ENCODE peak calls at places on chromosomes 5 and 9, in five cellular contexts. J is NCI-H1930; L is EL; T is H9; U is stimulated activated CD4-positive, alpha-beta T cell treated with anti-CD3 and anti-CD28 coated beads, Interleukin-1b, Interleukin-23, amount 100 ng/mL, for 48 hours. W is an unnamed sample.

GRCh38 chr9:130378875-130379648 is 65.7 kb upstream of the ASS1 start:
- DNase-seq in J (no peak), L (no peak), T (no peak), U (no peak), W (no peak)

GRCh38 chr5:86986837-86987236 is 280.8 kb upstream of the RASA1 start:
- DNase-seq in J (no peak), L (no peak), T (no peak), U (no peak), W (no peak)

GRCh38 chr5:148535190-148535589 is 119.1 kb downstream of the HTR4 start:
- DNase-seq in J (no peak), L (no peak), T (no peak), U (no peak), W (no peak)

GRCh38 chr5:110916373-110917049 is 155.0 kb upstream of the TSLP start:
- DNase-seq in J (no peak), L (peak), T (no peak), U (no peak), W (peak)

GRCh38 chr5:65727491-65728156 is 5.6 kb downstream of the NLN start:
- DNase-seq in J (no peak), L (no peak), T (no peak), U (no peak), W (no peak)

GRCh38 chr5:115319007-115319406 is 22.6 kb upstream of the CCDC112 start:
- DNase-seq in J (no peak), L (no peak), T (no peak), U (no peak), W (no peak)

GRCh38 chr5:38595149-38595725 is 38.8 kb upstream of the LIFR start:
- DNase-seq in J (no peak), L (peak), T (no peak), U (no peak), W (peak)

GRCh38 chr5:134131578-134132350 is 17.3 kb downstream of the TCF7 start:
- DNase-seq in J (no peak), L (no peak), T (no peak), U (no peak), W (no peak)

GRCh38 chr5:133539818-133540217 is 72.5 kb downstream of the FSTL4 start:
- DNase-seq in J (no peak), L (no peak), T (no peak), U (no peak), W (no peak)

GRCh38 chr5:138574744-138575193 is 432 bp downstream of the HSPA9 start:
- DNase-seq in J (no peak), L (no peak), T (no peak), U (no peak), W (no peak)

GRCh38 chr9:129823163-129823933 is 588 bp downstream of the TOR1A start:
- DNase-seq in J (no peak), L (peak), T (peak), U (no peak), W (peak)

GRCh38 chr5:111223086-111223789 is 946 bp upstream of the CAMK4 start:
- DNase-seq in J (no peak), L (no peak), T (no peak), U (no peak), W (no peak)

GRCh38 chr5:174235226-174235992 is 189.9 kb downstream of the NSG2 start:
- DNase-seq in J (no peak), L (no peak), T (no peak), U (no peak), W (no peak)

GRCh38 chr9:128160603-128160987 is 530 bp downstream of the BBLN start:
- DNase-seq in J (no peak), L (peak), T (no peak), U (peak), W (peak)

GRCh38 chr5:100794844-100795243 is 108.2 kb downstream of the ST8SIA4 start:
- DNase-seq in J (no peak), L (no peak), T (no peak), U (no peak), W (no peak)

GRCh38 chr5:159838551-159839222 is 77.6 kb upstream of the ADRA1B start:
- DNase-seq in J (no peak), L (no peak), T (no peak), U (no peak), W (no peak)

GRCh38 chr5:96142786-96143434 is 181.3 kb upstream of the ELL2 start:
- DNase-seq in J (no peak), L (peak), T (no peak), U (no peak), W (peak)

GRCh38 chr5:79935992-79936643 is 54.9 kb downstream of the MTX3 start:
- DNase-seq in J (no peak), L (no peak), T (no peak), U (no peak), W (peak)

GRCh38 chr5:134510970-134511795 is 14.3 kb upstream of the JADE2 start:
- DNase-seq in J (no peak), L (peak), T (peak), U (peak), W (no peak)

GRCh38 chr9:89390068-89390555 is 71.8 kb downstream of the SECISBP2 start:
- DNase-seq in J (no peak), L (no peak), T (no peak), U (no peak), W (no peak)

GRCh38 chr5:169914766-169915165 is 65.5 kb downstream of the INSYN2B start:
- DNase-seq in J (no peak), L (peak), T (peak), U (no peak), W (peak)

GRCh38 chr9:135156525-135157510 is 69.3 kb downstream of the OLFM1 start:
- DNase-seq in J (no peak), L (peak), T (peak), U (peak), W (peak)

GRCh38 chr5:1399737-1400136 is 45.5 kb downstream of the SLC6A3 start:
- DNase-seq in J (no peak), L (no peak), T (no peak), U (no peak), W (no peak)

GRCh38 chr9:115393976-115394775 is 276.2 kb upstream of the TNC start:
- DNase-seq in J (no peak), L (peak), T (no peak), U (no peak), W (no peak)

GRCh38 chr5:172114875-172115422 is 73.1 kb downstream of the STK10 start:
- DNase-seq in J (no peak), L (no peak), T (peak), U (peak), W (no peak)

GRCh38 chr9:89433826-89434225 is 64.1 kb downstream of the SEMA4D start:
- DNase-seq in J (no peak), L (peak), T (no peak), U (no peak), W (peak)

GRCh38 chr5:116271432-116271831 is 186.6 kb downstream of the COMMD10 start:
- DNase-seq in J (no peak), L (peak), T (no peak), U (no peak), W (no peak)

GRCh38 chr5:72892846-72893245 is 63.0 kb upstream of the FCHO2 start:
- DNase-seq in J (no peak), L (no peak), T (no peak), U (no peak), W (no peak)

GRCh38 chr5:80002677-80003076 is 11.6 kb upstream of the MTX3 start:
- DNase-seq in J (no peak), L (no peak), T (no peak), U (no peak), W (no peak)

GRCh38 chr5:102638912-102639652 is 116.0 kb upstream of the PAM start:
- DNase-seq in J (no peak), L (no peak), T (no peak), U (no peak), W (no peak)

GRCh38 chr5:148290271-148291195 is 21.7 kb upstream of the SPINK7 start:
- DNase-seq in J (no peak), L (peak), T (peak), U (no peak), W (no peak)

GRCh38 chr5:60929024-60929423 is 15.8 kb downstream of the ERCC8 start:
- DNase-seq in J (no peak), L (no peak), T (no peak), U (no peak), W (no peak)

GRCh38 chr5:131263648-131264452 is at the start of gene CDC42SE2:
- DNase-seq in J (peak), L (peak), T (peak), U (peak), W (peak)

GRCh38 chr9:36876056-36876455 is 158.0 kb downstream of the PAX5 start:
- DNase-seq in J (no peak), L (no peak), T (no peak), U (no peak), W (no peak)

GRCh38 chr9:73773896-73774295 is 622.2 kb downstream of the ANXA1 start:
- DNase-seq in J (no peak), L (no peak), T (no peak), U (no peak), W (no peak)

GRCh38 chr5:179870403-179870903 is 11.8 kb upstream of the MRNIP start:
- DNase-seq in J (no peak), L (peak), T (peak), U (no peak), W (peak)

W was measured in AG20443.